ENCODE peak calls at places on chromosome 3, in five cellular contexts. One of them, this sample, is unnamed.

GRCh38 chr3:123576119-123576518 is 8.7 kb downstream of the HACD2 start:
- DNase-seq in psoas muscle: no peak
- DNase-seq in spleen: no peak
- DNase-seq in AG09309: no peak
- DNase-seq in adrenal gland: no peak
- DNase-seq in this sample: peak

GRCh38 chr3:54999159-54999558 is 71.3 kb upstream of the LRTM1 start:
- DNase-seq in psoas muscle: no peak
- DNase-seq in spleen: no peak
- DNase-seq in AG09309: peak
- DNase-seq in adrenal gland: no peak
- DNase-seq in this sample: no peak

GRCh38 chr3:136276049-136276755 is 26.1 kb downstream of the PCCB start:
- DNase-seq in psoas muscle: no peak
- DNase-seq in spleen: no peak
- DNase-seq in AG09309: no peak
- DNase-seq in adrenal gland: no peak
- DNase-seq in this sample: no peak

GRCh38 chr3:46699846-46700523 is 1.2 kb upstream of the TMIE start:
- DNase-seq in psoas muscle: peak
- DNase-seq in spleen: peak
- DNase-seq in AG09309: no peak
- DNase-seq in adrenal gland: no peak
- DNase-seq in this sample: no peak

GRCh38 chr3:147400111-147400510 is 6.2 kb downstream of the ZIC4 start:
- DNase-seq in psoas muscle: no peak
- DNase-seq in spleen: no peak
- DNase-seq in AG09309: peak
- DNase-seq in adrenal gland: no peak
- DNase-seq in this sample: no peak

GRCh38 chr3:34260266-34260990 is 462.0 kb downstream of the PDCD6IP start:
- DNase-seq in psoas muscle: no peak
- DNase-seq in spleen: no peak
- DNase-seq in AG09309: peak
- DNase-seq in adrenal gland: peak
- DNase-seq in this sample: peak

GRCh38 chr3:63228677-63229076 is 49.4 kb upstream of the SYNPR start:
- DNase-seq in psoas muscle: no peak
- DNase-seq in spleen: no peak
- DNase-seq in AG09309: peak
- DNase-seq in adrenal gland: peak
- DNase-seq in this sample: peak

GRCh38 chr3:132783152-132783551 is 60.9 kb upstream of the NPHP3 start:
- DNase-seq in psoas muscle: no peak
- DNase-seq in spleen: no peak
- DNase-seq in AG09309: no peak
- DNase-seq in adrenal gland: no peak
- DNase-seq in this sample: no peak

GRCh38 chr3:18241837-18242236 is 183.3 kb downstream of the SATB1 start:
- DNase-seq in psoas muscle: no peak
- DNase-seq in spleen: no peak
- DNase-seq in AG09309: no peak
- DNase-seq in adrenal gland: no peak
- DNase-seq in this sample: no peak

GRCh38 chr3:15964605-15965061 is 166.9 kb upstream of the ANKRD28 start:
- DNase-seq in psoas muscle: peak
- DNase-seq in spleen: no peak
- DNase-seq in AG09309: no peak
- DNase-seq in adrenal gland: peak
- DNase-seq in this sample: no peak

GRCh38 chr3:94159062-94159726 is 96.3 kb downstream of the NSUN3 start:
- DNase-seq in psoas muscle: no peak
- DNase-seq in spleen: no peak
- DNase-seq in AG09309: peak
- DNase-seq in adrenal gland: no peak
- DNase-seq in this sample: no peak

GRCh38 chr3:68007621-68008226 is 353.3 kb upstream of the SUCLG2 start:
- DNase-seq in psoas muscle: peak
- DNase-seq in spleen: no peak
- DNase-seq in AG09309: no peak
- DNase-seq in adrenal gland: peak
- DNase-seq in this sample: no peak

GRCh38 chr3:68854170-68854569 is 78.2 kb downstream of the TAFA4 start:
- DNase-seq in psoas muscle: no peak
- DNase-seq in spleen: no peak
- DNase-seq in AG09309: no peak
- DNase-seq in adrenal gland: no peak
- DNase-seq in this sample: no peak

GRCh38 chr3:151839313-151839631 is 25.4 kb downstream of the AADAC start:
- DNase-seq in psoas muscle: no peak
- DNase-seq in spleen: no peak
- DNase-seq in AG09309: no peak
- DNase-seq in adrenal gland: no peak
- DNase-seq in this sample: no peak

GRCh38 chr3:24220859-24221657 is 273.6 kb downstream of the THRB start:
- DNase-seq in psoas muscle: peak
- DNase-seq in spleen: no peak
- DNase-seq in AG09309: peak
- DNase-seq in adrenal gland: no peak
- DNase-seq in this sample: no peak

GRCh38 chr3:81249540-81250029 is 511.9 kb downstream of the GBE1 start:
- DNase-seq in psoas muscle: no peak
- DNase-seq in spleen: no peak
- DNase-seq in AG09309: no peak
- DNase-seq in adrenal gland: no peak
- DNase-seq in this sample: peak

GRCh38 chr3:160464321-160464720 is 14.7 kb upstream of the TRIM59 start:
- DNase-seq in psoas muscle: no peak
- DNase-seq in spleen: no peak
- DNase-seq in AG09309: no peak
- DNase-seq in adrenal gland: no peak
- DNase-seq in this sample: no peak

GRCh38 chr3:51691021-51691420 is 15.8 kb upstream of the GRM2 start:
- DNase-seq in psoas muscle: no peak
- DNase-seq in spleen: no peak
- DNase-seq in AG09309: no peak
- DNase-seq in adrenal gland: no peak
- DNase-seq in this sample: no peak

GRCh38 chr3:144033235-144033579 is 61.6 kb downstream of the DIPK2A start:
- DNase-seq in psoas muscle: no peak
- DNase-seq in spleen: no peak
- DNase-seq in AG09309: no peak
- DNase-seq in adrenal gland: no peak
- DNase-seq in this sample: no peak

GRCh38 chr3:40971191-40972168 is 227.8 kb upstream of the CTNNB1 start:
- DNase-seq in psoas muscle: peak
- DNase-seq in spleen: peak
- DNase-seq in AG09309: peak
- DNase-seq in adrenal gland: peak
- DNase-seq in this sample: peak

DNA sequence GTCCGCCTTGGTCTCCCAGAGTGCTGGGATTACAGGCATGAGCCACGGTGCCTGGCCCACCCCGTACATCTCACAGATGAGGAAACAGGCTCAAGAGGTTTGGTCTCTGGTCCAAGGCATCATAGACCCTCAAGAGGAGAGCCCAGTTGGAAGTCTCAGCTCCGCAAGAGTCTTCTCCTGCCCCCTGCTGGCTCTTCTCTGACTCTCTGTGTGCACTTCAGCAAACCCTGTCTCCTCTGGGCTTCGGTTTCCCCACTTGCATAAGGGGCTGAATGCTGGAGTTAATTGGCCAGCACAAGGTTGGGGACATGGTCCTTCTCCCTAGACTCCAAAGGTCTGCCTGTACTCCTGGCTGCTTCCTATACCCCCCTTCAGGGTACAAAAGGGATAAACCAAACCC is 3.9 kb downstream of the MST1R start:
- DNase-seq in psoas muscle: no peak
- DNase-seq in spleen: no peak
- DNase-seq in AG09309: no peak
- DNase-seq in adrenal gland: no peak
- DNase-seq in this sample: no peak
- TF ChIP-seq CTCF in psoas muscle: peak
- TF ChIP-seq CTCF in spleen: no peak
- TF ChIP-seq CTCF in AG09309: peak
- TF ChIP-seq CTCF in adrenal gland: no peak
- TF ChIP-seq CTCF in this sample: no peak

GRCh38 chr3:30469125-30469524 is 137.3 kb upstream of the TGFBR2 start:
- DNase-seq in psoas muscle: no peak
- DNase-seq in spleen: no peak
- DNase-seq in AG09309: no peak
- DNase-seq in adrenal gland: no peak
- DNase-seq in this sample: no peak

GRCh38 chr3:30470566-30470965 is 135.8 kb upstream of the TGFBR2 start:
- DNase-seq in psoas muscle: no peak
- DNase-seq in spleen: no peak
- DNase-seq in AG09309: no peak
- DNase-seq in adrenal gland: no peak
- DNase-seq in this sample: no peak

GRCh38 chr3:30464381-30464780 is 142.0 kb upstream of the TGFBR2 start:
- DNase-seq in psoas muscle: no peak
- DNase-seq in spleen: no peak
- DNase-seq in AG09309: no peak
- DNase-seq in adrenal gland: no peak
- DNase-seq in this sample: no peak

GRCh38 chr3:30465454-30465853 is 140.9 kb upstream of the TGFBR2 start:
- DNase-seq in psoas muscle: no peak
- DNase-seq in spleen: peak
- DNase-seq in AG09309: no peak
- DNase-seq in adrenal gland: no peak
- DNase-seq in this sample: no peak

DNA sequence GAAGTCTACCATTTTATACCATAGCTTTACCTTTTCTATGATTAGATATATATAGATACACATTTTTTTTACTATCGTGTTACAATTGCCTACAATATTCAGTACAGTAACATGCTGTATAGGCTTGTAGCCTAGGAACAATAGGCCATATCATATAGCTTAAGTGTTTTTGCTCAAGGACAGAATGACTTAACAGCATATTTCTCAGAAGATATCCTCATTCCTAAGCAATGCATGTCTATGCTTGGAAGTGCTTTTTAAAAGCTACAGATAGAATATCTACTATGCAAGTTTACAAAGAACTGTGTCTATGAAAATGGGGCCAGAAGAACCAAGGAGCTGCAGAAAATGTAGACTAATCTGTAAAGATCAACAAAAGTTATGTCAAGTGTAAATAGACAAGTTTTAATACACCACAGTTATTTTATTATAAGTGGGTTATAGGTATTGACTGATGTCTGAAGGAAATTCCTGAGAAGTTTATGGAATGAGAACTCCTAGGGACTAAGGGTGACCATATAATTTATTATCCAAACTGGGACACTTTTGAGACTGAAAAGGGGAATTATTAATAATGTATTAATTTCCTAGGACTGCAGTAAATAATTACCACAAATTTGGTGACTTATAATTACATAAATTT is 138.7 kb upstream of the TGFBR2 start:
- DNase-seq in psoas muscle: no peak
- DNase-seq in spleen: no peak
- DNase-seq in AG09309: no peak
- DNase-seq in adrenal gland: no peak
- DNase-seq in this sample: no peak
- TF ChIP-seq CTCF in psoas muscle: no peak
- TF ChIP-seq CTCF in spleen: no peak
- TF ChIP-seq CTCF in AG09309: no peak
- TF ChIP-seq CTCF in adrenal gland: no peak
- TF ChIP-seq CTCF in this sample: no peak

GRCh38 chr3:45246236-45246635 is 20.1 kb upstream of the TMEM158 start:
- DNase-seq in psoas muscle: no peak
- DNase-seq in spleen: no peak
- DNase-seq in AG09309: no peak
- DNase-seq in adrenal gland: no peak
- DNase-seq in this sample: no peak
- TF ChIP-seq CTCF in psoas muscle: no peak
- TF ChIP-seq CTCF in spleen: no peak
- TF ChIP-seq CTCF in AG09309: no peak
- TF ChIP-seq CTCF in adrenal gland: no peak
- TF ChIP-seq CTCF in this sample: no peak

DNA sequence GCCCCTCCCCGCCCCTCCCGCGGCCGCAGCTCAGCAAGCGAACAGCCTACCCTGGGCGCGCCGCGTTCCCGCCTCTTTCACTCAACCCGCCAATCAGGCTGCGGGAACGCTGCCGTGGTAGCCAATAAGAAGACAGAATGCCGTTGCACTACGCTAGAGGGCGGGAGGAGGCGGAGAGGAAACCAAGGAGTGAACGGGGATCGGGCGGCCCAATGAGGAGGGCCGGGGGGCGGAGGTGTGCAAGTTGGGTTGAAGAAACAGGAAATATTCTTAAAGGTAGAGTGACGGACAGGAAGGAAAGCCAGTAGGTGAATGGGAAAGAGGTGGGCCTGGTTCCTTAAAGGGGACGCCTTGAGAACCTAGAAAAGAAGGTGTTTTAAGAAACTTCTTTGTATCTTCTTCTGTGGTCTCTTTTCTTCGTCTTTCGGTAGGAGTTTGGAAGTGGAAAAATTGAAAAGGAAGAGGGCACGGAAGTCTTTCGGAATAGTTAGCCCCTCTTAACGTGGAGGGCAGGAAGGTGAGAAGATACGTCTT is 283 bp upstream of the USF3 start:
- DNase-seq in psoas muscle: peak
- DNase-seq in spleen: peak
- DNase-seq in AG09309: peak
- DNase-seq in adrenal gland: peak
- DNase-seq in this sample: peak
- TF ChIP-seq CTCF in psoas muscle: no peak
- TF ChIP-seq CTCF in spleen: peak
- TF ChIP-seq CTCF in AG09309: peak
- TF ChIP-seq CTCF in adrenal gland: peak
- TF ChIP-seq CTCF in this sample: no peak

GRCh38 chr3:32391643-32392529 is at the start of gene CMTM7:
- DNase-seq in psoas muscle: peak
- DNase-seq in spleen: peak
- DNase-seq in AG09309: no peak
- DNase-seq in adrenal gland: peak
- DNase-seq in this sample: peak
- TF ChIP-seq CTCF in psoas muscle: no peak
- TF ChIP-seq CTCF in spleen: no peak
- TF ChIP-seq CTCF in AG09309: no peak
- TF ChIP-seq CTCF in adrenal gland: no peak
- TF ChIP-seq CTCF in this sample: no peak

GRCh38 chr3:133955892-133956291 is 60.2 kb upstream of the RAB6B start:
- DNase-seq in psoas muscle: no peak
- DNase-seq in spleen: peak
- DNase-seq in AG09309: no peak
- DNase-seq in adrenal gland: no peak
- DNase-seq in this sample: no peak
- TF ChIP-seq CTCF in psoas muscle: no peak
- TF ChIP-seq CTCF in spleen: no peak
- TF ChIP-seq CTCF in AG09309: no peak
- TF ChIP-seq CTCF in adrenal gland: no peak
- TF ChIP-seq CTCF in this sample: no peak

GRCh38 chr3:44926172-44926571 is 49.8 kb downstream of the ZDHHC3 start:
- DNase-seq in psoas muscle: no peak
- DNase-seq in spleen: no peak
- DNase-seq in AG09309: no peak
- DNase-seq in adrenal gland: no peak
- DNase-seq in this sample: no peak
- TF ChIP-seq CTCF in psoas muscle: no peak
- TF ChIP-seq CTCF in spleen: no peak
- TF ChIP-seq CTCF in AG09309: no peak
- TF ChIP-seq CTCF in adrenal gland: no peak
- TF ChIP-seq CTCF in this sample: no peak